ENCODE peak calls at places on chromosomes 11 and 22, in four cellular contexts. W is IMR-90, T is HepG2, A is A549. N is an unnamed sample.

GRCh38 chr22:47569389-47570299 is 807.2 kb downstream of the TBC1D22A start:
- DNase-seq in W (no peak), T (no peak), A (no peak), N (no peak)

GRCh38 chr22:47203554-47203991 is 441.1 kb downstream of the TBC1D22A start:
- DNase-seq in W (no peak), T (no peak), A (no peak), N (no peak)

GRCh38 chr11:131486937-131487336 is 116.5 kb downstream of the NTM start:
- DNase-seq in W (no peak), T (no peak), A (no peak), N (no peak)

GRCh38 chr22:44133161-44133560 is 47.6 kb upstream of the PARVG start:
- DNase-seq in W (no peak), T (no peak), A (no peak), N (no peak)

GRCh38 chr11:69409812-69410645 is 71.4 kb upstream of the LINC01488 start:
- DNase-seq in W (no peak), T (no peak), A (no peak), N (no peak)

GRCh38 chr11:6632116-6633073 is 13.2 kb upstream of the TPP1 start:
- DNase-seq in W (no peak), T (no peak), A (no peak), N (no peak)

GRCh38 chr11:115869780-115870431 is 365.7 kb upstream of the CADM1 start:
- DNase-seq in W (peak), T (peak), A (peak), N (peak)

GRCh38 chr22:21025266-21025665 is 7.1 kb downstream of the SLC7A4 start:
- DNase-seq in W (no peak), T (no peak), A (no peak), N (no peak)

GRCh38 chr22:37892566-37893338 is 13.3 kb upstream of the MICALL1 start:
- DNase-seq in W (no peak), T (no peak), A (no peak), N (no peak)

GRCh38 chr11:75667831-75668507 is 869 bp downstream of the MAP6 start:
- DNase-seq in W (peak), T (no peak), A (peak), N (peak)

GRCh38 chr11:78039919-78040671 is 17.0 kb upstream of the KCTD14 start:
- DNase-seq in W (peak), T (peak), A (peak), N (peak)
- TF ChIP-seq BHLHE40 in W (no peak), T (no peak), A (no peak), N (no peak)

DNA sequence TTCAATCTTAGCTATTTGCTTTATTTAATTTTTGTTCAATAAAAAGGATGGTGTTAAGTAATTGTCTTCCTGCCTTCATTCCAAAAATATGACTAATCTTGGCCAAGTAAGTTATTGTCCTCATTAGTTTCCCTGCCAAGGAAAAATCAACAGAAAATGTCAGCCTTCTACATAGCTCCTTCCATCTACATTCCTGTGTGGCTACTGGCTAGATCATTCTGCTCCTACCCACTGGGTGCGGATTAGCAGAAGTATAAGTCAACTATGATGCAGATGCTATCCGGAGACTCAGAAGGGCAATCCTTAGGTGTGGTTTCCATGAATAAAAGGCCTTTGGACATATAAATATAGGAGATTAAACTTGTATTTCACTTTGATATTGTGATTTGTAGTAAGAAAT is 154.4 kb downstream of the SBF2 start:
- DNase-seq in W (peak), T (no peak), A (peak), N (no peak)
- TF ChIP-seq BHLHE40 in W (no peak), T (no peak), A (no peak), N (no peak)

DNA sequence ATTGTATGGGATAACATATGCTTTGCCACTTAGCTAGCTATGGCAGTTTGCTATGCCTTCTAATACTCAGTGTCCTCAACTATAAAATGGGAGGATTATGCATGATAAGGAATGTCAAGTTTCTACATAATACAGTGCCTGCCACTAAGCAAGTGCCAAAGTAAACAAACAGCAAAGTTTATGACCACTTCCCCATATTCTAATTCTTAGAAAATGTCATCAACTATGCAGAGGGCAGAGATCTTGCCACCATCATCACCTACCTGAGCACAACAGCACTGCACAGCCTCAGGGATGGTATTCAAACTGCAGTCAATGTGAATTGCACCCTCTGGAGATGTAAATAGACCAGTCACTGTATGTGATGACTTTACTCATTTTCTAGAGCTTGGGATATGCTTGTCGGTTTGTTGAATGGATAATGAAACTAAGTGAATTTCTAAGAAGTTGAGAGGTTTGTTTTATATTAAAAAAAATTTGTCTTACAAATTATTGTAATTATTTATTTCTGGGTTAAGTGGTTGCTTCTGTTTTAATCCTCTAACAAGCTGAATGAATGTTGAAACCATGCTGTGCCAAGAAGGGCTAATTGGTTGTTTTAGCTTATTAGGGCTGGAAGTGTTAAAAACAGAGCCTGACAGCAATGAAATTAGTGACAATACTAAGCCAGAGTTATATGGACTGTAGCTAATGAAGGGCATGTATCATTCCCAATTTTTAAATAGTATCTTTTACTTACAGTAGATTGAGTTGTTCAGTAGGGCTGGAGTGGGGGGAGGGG is 398.4 kb downstream of the CNTN5 start:
- DNase-seq in W (no peak), T (no peak), A (no peak), N (peak)
- TF ChIP-seq BHLHE40 in W (no peak), T (no peak), A (no peak), N (no peak)

DNA sequence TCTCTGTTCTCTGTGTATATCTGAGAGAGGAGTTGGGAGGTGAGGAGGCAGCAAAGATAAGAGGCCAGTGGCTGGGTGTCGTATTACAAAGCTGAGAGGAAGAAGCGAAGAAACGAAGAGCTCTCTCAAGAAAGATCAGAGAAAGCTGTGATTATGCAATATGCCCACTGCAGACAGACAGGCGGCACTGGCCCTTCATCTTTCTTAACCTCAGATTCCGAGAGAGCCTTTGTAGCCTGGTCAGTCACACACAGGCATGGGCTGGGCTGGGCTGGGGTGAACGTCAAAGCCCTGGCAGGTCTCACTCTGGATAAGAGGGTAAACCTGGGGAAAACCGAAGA is 135.6 kb downstream of the FDX1 start:
- DNase-seq in W (peak), T (peak), A (peak), N (peak)
- TF ChIP-seq BHLHE40 in W (no peak), T (no peak), A (no peak), N (no peak)

GRCh38 chr22:50260801-50261614 is 475 bp downstream of the MAPK12 start:
- DNase-seq in W (peak), T (no peak), A (peak), N (peak)
- TF ChIP-seq BHLHE40 in W (peak), T (peak), A (no peak), N (no peak)

DNA sequence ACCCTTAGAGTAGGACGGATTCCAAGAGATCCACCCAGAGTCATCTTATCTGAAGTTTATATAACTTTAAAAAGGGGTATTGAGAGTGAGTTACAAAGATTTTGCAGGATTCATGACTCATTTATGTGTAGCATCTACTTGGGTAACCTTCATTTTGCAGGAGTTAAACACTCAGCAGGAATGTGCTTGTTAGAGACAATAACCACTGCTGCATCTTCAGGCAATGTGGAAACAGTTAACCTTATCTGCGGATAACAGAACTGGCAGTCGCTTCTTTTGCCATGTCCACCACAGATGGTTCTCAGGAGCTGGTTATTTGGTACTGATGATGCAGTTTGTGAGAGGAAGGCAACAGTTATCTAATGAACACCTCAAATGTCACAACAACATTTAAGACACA is 417.9 kb upstream of the DDI1 start:
- DNase-seq in W (peak), T (no peak), A (no peak), N (no peak)
- TF ChIP-seq BHLHE40 in W (no peak), T (no peak), A (no peak), N (no peak)

DNA sequence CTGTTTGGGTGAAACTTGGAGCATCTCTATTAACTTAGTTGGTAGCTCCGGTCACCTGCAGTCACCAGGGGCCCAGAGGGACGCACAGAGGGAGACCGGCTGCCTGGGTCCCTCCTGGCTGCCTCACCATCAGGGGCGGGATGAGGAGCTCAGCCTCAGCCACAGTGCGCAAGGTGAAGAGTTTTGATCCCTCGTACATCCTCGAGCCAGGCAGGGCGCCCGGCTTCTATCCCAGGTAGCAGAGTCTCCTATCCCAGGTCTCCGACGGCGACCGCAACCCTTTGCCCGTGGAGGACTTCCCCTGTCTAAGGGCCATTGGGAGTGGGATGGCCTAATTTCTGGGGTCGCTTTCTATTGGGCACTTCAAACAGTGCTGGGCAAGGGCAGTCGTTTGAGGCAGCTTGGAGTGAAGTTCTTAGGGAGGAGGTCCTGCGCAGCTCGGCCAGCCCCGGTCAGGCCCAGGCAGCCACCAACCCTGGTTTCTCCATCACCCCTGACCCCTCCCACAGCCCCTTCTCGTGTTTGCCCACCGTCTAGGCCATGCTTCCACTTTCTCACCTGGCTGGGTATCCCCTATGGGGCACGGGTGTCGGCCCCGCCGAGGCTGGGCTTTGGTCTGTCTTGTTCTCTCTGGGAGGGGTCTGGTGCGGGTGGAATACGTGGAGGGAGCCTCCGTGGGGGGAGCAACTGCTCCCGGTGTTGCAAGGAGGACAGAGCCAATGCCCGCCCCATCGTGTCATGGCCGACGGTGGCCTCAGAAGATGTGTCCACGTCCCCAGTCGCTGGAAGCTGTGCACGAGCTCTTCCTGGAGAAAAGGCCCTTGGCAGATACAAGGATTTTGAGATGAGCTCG is 3.6 kb upstream of the MRGPRG start:
- DNase-seq in W (no peak), T (no peak), A (no peak), N (no peak)
- TF ChIP-seq BHLHE40 in W (no peak), T (no peak), A (no peak), N (no peak)

GRCh38 chr11:64752106-64752970 is 7.4 kb downstream of the PYGM start:
- DNase-seq in W (no peak), T (no peak), A (no peak), N (no peak)
- TF ChIP-seq BHLHE40 in W (no peak), T (no peak), A (no peak), N (no peak)